ENCODE peak calls at places on chromosomes 4 and X, in seven cellular contexts. R, D, A, V, S, K and E are unnamed samples.

GRCh38 chr4:145473203-145473602 is 8.4 kb upstream of the SMAD1 start:
- DNase-seq in R (no peak), D (no peak), A (no peak), V (no peak), S (no peak), K (no peak), E (no peak)

GRCh38 chr4:152220201-152220666 is 315.7 kb downstream of the FBXW7 start:
- DNase-seq in R (no peak), D (peak), A (no peak), V (no peak), S (no peak), K (no peak), E (peak)

GRCh38 chr4:3612275-3612674 is 80.1 kb upstream of the LRPAP1 start:
- DNase-seq in R (no peak), D (no peak), A (no peak), V (no peak), S (no peak), K (no peak), E (no peak)

GRCh38 chrX:120790118-120790517 is 85.5 kb downstream of the CT47B1 start:
- DNase-seq in R (peak), D (peak), A (peak), V (no peak), S (peak), K (peak), E (peak)

GRCh38 chr4:105343523-105343931 is 130.3 kb downstream of the PPA2 start:
- DNase-seq in R (peak), D (no peak), A (peak), V (no peak), S (no peak), K (no peak), E (no peak)

GRCh38 chr4:169080970-169081369 is 70.9 kb upstream of the CBR4 start:
- DNase-seq in R (peak), D (no peak), A (peak), V (no peak), S (no peak), K (no peak), E (no peak)

GRCh38 chr4:31069151-31069550 is 349.0 kb downstream of the PCDH7 start:
- DNase-seq in R (no peak), D (no peak), A (no peak), V (no peak), S (no peak), K (no peak), E (no peak)

GRCh38 chr4:6497796-6498195 is 25.4 kb upstream of the PPP2R2C start:
- DNase-seq in R (no peak), D (no peak), A (no peak), V (no peak), S (no peak), K (no peak), E (no peak)

GRCh38 chr4:53479731-53480525 is 102.5 kb downstream of the FIP1L1 start:
- DNase-seq in R (no peak), D (no peak), A (peak), V (no peak), S (no peak), K (no peak), E (peak)

GRCh38 chr4:46839128-46839527 is 69.9 kb downstream of the COX7B2 start:
- DNase-seq in R (no peak), D (no peak), A (no peak), V (no peak), S (peak), K (no peak), E (no peak)

GRCh38 chr4:173763374-173763773 is 233.3 kb upstream of the HAND2 start:
- DNase-seq in R (no peak), D (no peak), A (no peak), V (no peak), S (no peak), K (no peak), E (no peak)

GRCh38 chr4:188439641-188440311 is 300.5 kb downstream of the TRIML1 start:
- DNase-seq in R (peak), D (no peak), A (peak), V (no peak), S (no peak), K (no peak), E (peak)

GRCh38 chr4:78552398-78553396 is 1.1 kb downstream of the ANXA3 start:
- DNase-seq in R (no peak), D (no peak), A (no peak), V (no peak), S (no peak), K (peak), E (peak)

GRCh38 chr4:98528882-98529281 is 129.5 kb downstream of the TSPAN5 start:
- DNase-seq in R (no peak), D (no peak), A (no peak), V (no peak), S (no peak), K (no peak), E (no peak)

GRCh38 chr4:38562751-38563198 is 101.2 kb upstream of the KLF3 start:
- DNase-seq in R (peak), D (no peak), A (peak), V (no peak), S (no peak), K (peak), E (peak)

GRCh38 chr4:88533937-88534750 is 10.6 kb upstream of the PYURF start:
- DNase-seq in R (peak), D (peak), A (peak), V (no peak), S (no peak), K (no peak), E (peak)

GRCh38 chr4:147828361-147828760 is 96.5 kb downstream of the ARHGAP10 start:
- DNase-seq in R (peak), D (peak), A (peak), V (no peak), S (no peak), K (no peak), E (peak)

GRCh38 chrX:39309018-39309620 is 507.9 kb downstream of the MID1IP1 start:
- DNase-seq in R (peak), D (no peak), A (no peak), V (no peak), S (no peak), K (peak), E (peak)

GRCh38 chrX:103066606-103067005 is 2.6 kb upstream of the BEX1 start:
- DNase-seq in R (peak), D (no peak), A (no peak), V (no peak), S (no peak), K (no peak), E (no peak)

GRCh38 chrX:130645955-130646583 is 244.3 kb downstream of the RBMX2 start:
- DNase-seq in R (peak), D (no peak), A (no peak), V (no peak), S (no peak), K (no peak), E (no peak)

DNA sequence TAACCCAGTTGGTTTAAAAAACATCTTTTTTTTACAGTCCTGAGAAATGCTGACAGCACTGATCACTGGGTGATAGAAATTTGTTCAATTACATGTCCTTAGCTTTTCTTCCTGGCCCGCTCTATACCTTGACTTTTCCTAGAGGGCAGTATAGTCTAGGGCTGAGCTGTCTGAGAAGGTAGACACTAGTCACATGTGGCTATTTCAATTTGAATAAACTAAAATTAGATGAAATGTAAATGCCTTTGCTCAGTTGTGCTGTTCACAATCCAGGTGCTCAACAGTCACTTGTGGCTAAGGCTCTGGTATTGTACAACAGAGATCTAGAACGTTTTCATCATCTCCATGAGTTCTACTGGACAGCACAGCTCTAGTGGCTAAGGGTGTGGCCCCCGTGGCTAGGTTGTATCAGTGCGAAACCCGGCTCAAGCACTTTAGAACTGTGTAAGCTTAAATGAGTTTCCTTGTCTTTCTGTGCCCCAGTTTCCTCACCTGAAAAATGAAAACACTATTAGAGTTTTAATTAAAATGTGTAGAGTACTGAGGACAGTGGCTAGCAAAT is 111.6 kb upstream of the WDR17 start:
- DNase-seq in R (no peak), D (no peak), A (no peak), V (no peak), S (peak), K (peak), E (peak)
- TF ChIP-seq CTCF in R (no peak), D (peak), A (peak), V (no peak), S (peak), K (peak), E (peak)

GRCh38 chrX:15107367-15107988 is 162.4 kb downstream of the ASB9 start:
- DNase-seq in R (no peak), D (no peak), A (no peak), V (no peak), S (no peak), K (no peak), E (peak)
- TF ChIP-seq CTCF in R (no peak), D (no peak), A (no peak), V (no peak), S (peak), K (no peak), E (peak)

DNA sequence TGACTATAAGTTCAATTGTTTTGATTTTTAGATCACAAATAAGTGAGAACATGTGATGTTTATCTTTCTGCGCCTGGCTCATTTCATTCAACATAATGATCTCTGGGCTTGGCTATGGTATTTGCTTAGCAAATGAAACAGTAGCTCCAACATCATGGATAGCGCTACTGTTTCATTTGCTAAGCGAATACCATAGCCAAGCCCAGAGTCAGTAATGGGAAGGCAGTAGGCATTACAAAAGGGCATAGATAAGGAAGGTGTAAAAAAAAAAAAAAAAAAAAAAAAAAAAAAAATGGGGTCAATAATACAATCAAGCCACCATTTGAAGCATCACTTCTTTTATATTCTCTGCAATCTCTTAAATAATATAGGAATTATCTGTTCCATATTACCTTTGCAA is 468.9 kb upstream of the ATOH1 start:
- DNase-seq in R (no peak), D (no peak), A (no peak), V (no peak), S (no peak), K (no peak), E (no peak)
- TF ChIP-seq CTCF in R (no peak), D (no peak), A (no peak), V (no peak), S (no peak), K (no peak), E (no peak)

GRCh38 chrX:43474321-43474720 is 181.8 kb upstream of the MAOA start:
- DNase-seq in R (no peak), D (no peak), A (no peak), V (no peak), S (no peak), K (no peak), E (peak)
- TF ChIP-seq CTCF in R (no peak), D (no peak), A (no peak), V (no peak), S (no peak), K (no peak), E (no peak)